ENCODE peak calls at places on chromosomes 1 and 21, in four cellular contexts. One of them, this sample, is unnamed.

GRCh38 chr1:182484067-182484466 is 34.1 kb downstream of the RGSL1 start:
- DNase-seq in K562: no peak
- DNase-seq in GM12891: no peak
- DNase-seq in endothelial cell of umbilical vein: no peak
- DNase-seq in this sample: no peak

GRCh38 chr1:184407816-184408510 is 21.1 kb downstream of the C1orf21 start:
- DNase-seq in endothelial cell of umbilical vein: no peak
- DNase-seq in K562: no peak
- DNase-seq in GM12891: no peak
- DNase-seq in this sample: no peak

GRCh38 chr1:31745071-31745897 is 18.9 kb downstream of the ADGRB2 start:
- DNase-seq in K562: peak
- DNase-seq in endothelial cell of umbilical vein: peak
- DNase-seq in GM12891: peak
- DNase-seq in this sample: peak

GRCh38 chr1:69861641-69862040 is 293.9 kb downstream of the LRRC7 start:
- DNase-seq in K562: no peak
- DNase-seq in endothelial cell of umbilical vein: no peak
- DNase-seq in GM12891: no peak
- DNase-seq in this sample: no peak

GRCh38 chr1:29380532-29380931 is 144.2 kb downstream of the PTPRU start:
- DNase-seq in GM12891: no peak
- DNase-seq in endothelial cell of umbilical vein: no peak
- DNase-seq in K562: no peak
- DNase-seq in this sample: no peak

GRCh38 chr1:27137544-27138075 is 17.3 kb downstream of the SLC9A1 start:
- DNase-seq in GM12891: no peak
- DNase-seq in endothelial cell of umbilical vein: no peak
- DNase-seq in K562: peak
- DNase-seq in this sample: peak

GRCh38 chr1:42801832-42802483 is 15.0 kb upstream of the ERMAP start:
- DNase-seq in GM12891: no peak
- DNase-seq in K562: no peak
- DNase-seq in endothelial cell of umbilical vein: no peak
- DNase-seq in this sample: no peak

GRCh38 chr1:87898401-87898800 is 569.7 kb downstream of the LMO4 start:
- DNase-seq in endothelial cell of umbilical vein: no peak
- DNase-seq in GM12891: no peak
- DNase-seq in K562: no peak
- DNase-seq in this sample: no peak

GRCh38 chr1:111857251-111857651 is 101.5 kb downstream of the DDX20 start:
- DNase-seq in endothelial cell of umbilical vein: no peak
- DNase-seq in K562: no peak
- DNase-seq in GM12891: no peak
- DNase-seq in this sample: peak

GRCh38 chr1:65079941-65080340 is 68.1 kb upstream of the AK4 start:
- DNase-seq in K562: no peak
- DNase-seq in GM12891: no peak
- DNase-seq in endothelial cell of umbilical vein: no peak
- DNase-seq in this sample: no peak

GRCh38 chr1:59481915-59482505 is 185.1 kb downstream of the FGGY start:
- DNase-seq in K562: no peak
- DNase-seq in endothelial cell of umbilical vein: no peak
- DNase-seq in GM12891: no peak
- DNase-seq in this sample: no peak

GRCh38 chr1:13702425-13703127 is 2.6 kb downstream of the PRDM2 start:
- DNase-seq in K562: no peak
- DNase-seq in GM12891: no peak
- DNase-seq in endothelial cell of umbilical vein: no peak
- DNase-seq in this sample: no peak

GRCh38 chr1:195495720-195496635 is 1112.3 kb downstream of the KCNT2 start:
- DNase-seq in K562: no peak
- DNase-seq in endothelial cell of umbilical vein: no peak
- DNase-seq in GM12891: no peak
- DNase-seq in this sample: no peak

GRCh38 chr1:153538315-153538821 is 2.4 kb downstream of the S100A5 start:
- DNase-seq in GM12891: no peak
- DNase-seq in endothelial cell of umbilical vein: no peak
- DNase-seq in K562: peak
- DNase-seq in this sample: no peak

GRCh38 chr1:44316231-44316759 is 38.8 kb downstream of the ERI3 start:
- DNase-seq in GM12891: no peak
- DNase-seq in K562: peak
- DNase-seq in endothelial cell of umbilical vein: peak
- DNase-seq in this sample: no peak

GRCh38 chr1:6603424-6603850 is 768 bp upstream of the KLHL21 start:
- DNase-seq in endothelial cell of umbilical vein: peak
- DNase-seq in K562: peak
- DNase-seq in GM12891: no peak
- DNase-seq in this sample: peak

GRCh38 chr1:192925609-192926008 is 116.8 kb downstream of the RGS2 start:
- DNase-seq in endothelial cell of umbilical vein: no peak
- DNase-seq in GM12891: no peak
- DNase-seq in K562: no peak
- DNase-seq in this sample: no peak

GRCh38 chr1:94514095-94514727 is 27.3 kb downstream of the F3 start:
- DNase-seq in endothelial cell of umbilical vein: peak
- DNase-seq in GM12891: no peak
- DNase-seq in K562: peak
- DNase-seq in this sample: no peak

GRCh38 chr1:221371671-221372070 is 370.2 kb downstream of the DUSP10 start:
- DNase-seq in endothelial cell of umbilical vein: no peak
- DNase-seq in GM12891: no peak
- DNase-seq in K562: no peak
- DNase-seq in this sample: no peak

GRCh38 chr1:147654511-147654910 is 15.8 kb downstream of the ACP6 start:
- DNase-seq in GM12891: no peak
- DNase-seq in K562: no peak
- DNase-seq in endothelial cell of umbilical vein: no peak
- DNase-seq in this sample: no peak

GRCh38 chr21:31988492-31989285 is 115.9 kb downstream of the HUNK start:
- DNase-seq in K562: no peak
- DNase-seq in endothelial cell of umbilical vein: no peak
- DNase-seq in GM12891: no peak
- DNase-seq in this sample: no peak

GRCh38 chr1:67997746-67998145 is 52.7 kb downstream of the DIRAS3 start:
- DNase-seq in GM12891: no peak
- DNase-seq in endothelial cell of umbilical vein: no peak
- DNase-seq in K562: no peak
- DNase-seq in this sample: no peak

GRCh38 chr1:160466966-160467365 is 56.1 kb downstream of the SLAMF6 start:
- DNase-seq in K562: no peak
- DNase-seq in endothelial cell of umbilical vein: no peak
- DNase-seq in GM12891: no peak
- DNase-seq in this sample: no peak

GRCh38 chr1:109040627-109041613 is 982 bp downstream of the WDR47 start:
- DNase-seq in endothelial cell of umbilical vein: peak
- DNase-seq in K562: peak
- DNase-seq in GM12891: peak
- DNase-seq in this sample: peak

GRCh38 chr1:243471026-243471685 is 215.3 kb downstream of the SDCCAG8 start:
- DNase-seq in GM12891: no peak
- DNase-seq in K562: no peak
- DNase-seq in endothelial cell of umbilical vein: no peak
- DNase-seq in this sample: peak

GRCh38 chr1:65431111-65431705 is 10.7 kb downstream of the LEPR start:
- DNase-seq in GM12891: no peak
- DNase-seq in K562: peak
- DNase-seq in endothelial cell of umbilical vein: peak
- DNase-seq in this sample: no peak

GRCh38 chr21:46437511-46437910 is 21.2 kb upstream of the DIP2A start:
- DNase-seq in K562: no peak
- DNase-seq in GM12891: no peak
- DNase-seq in endothelial cell of umbilical vein: no peak
- DNase-seq in this sample: no peak

GRCh38 chr21:34969431-34970036 is 79.6 kb downstream of the RUNX1 start:
- DNase-seq in GM12891: no peak
- DNase-seq in endothelial cell of umbilical vein: no peak
- DNase-seq in K562: no peak
- DNase-seq in this sample: no peak

DNA sequence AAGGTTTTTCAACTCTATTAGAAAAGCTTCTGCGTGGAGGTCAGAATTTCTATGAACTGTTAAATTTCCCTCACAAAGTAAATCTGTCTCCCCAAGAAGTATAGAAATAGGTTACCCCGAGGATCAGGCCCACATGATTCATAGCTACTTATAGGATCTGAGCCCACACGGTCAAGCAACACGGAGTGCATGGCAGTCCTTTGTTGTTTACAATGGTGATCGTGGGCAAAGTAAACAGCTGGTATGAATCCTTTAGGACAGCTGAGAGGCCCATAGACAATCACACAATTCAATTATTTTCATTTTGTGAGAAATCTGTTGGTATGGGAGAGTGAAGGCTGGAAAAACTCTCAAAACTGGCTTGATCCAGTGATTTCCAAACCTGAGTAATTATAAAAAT is 58.9 kb upstream of the RCOR3 start:
- DNase-seq in endothelial cell of umbilical vein: no peak
- DNase-seq in GM12891: no peak
- DNase-seq in K562: no peak
- DNase-seq in this sample: no peak
- TF ChIP-seq POLR2AphosphoS5 in endothelial cell of umbilical vein: no peak
- TF ChIP-seq POLR2AphosphoS5 in GM12891: no peak
- TF ChIP-seq POLR2AphosphoS5 in K562: no peak
- TF ChIP-seq POLR2AphosphoS5 in this sample: no peak

GRCh38 chr1:207049054-207049453 is 2.0 kb downstream of the YOD1 start:
- DNase-seq in endothelial cell of umbilical vein: no peak
- DNase-seq in K562: no peak
- DNase-seq in GM12891: no peak
- DNase-seq in this sample: no peak

GRCh38 chr1:207050768-207051614 is at the start of gene YOD1:
- DNase-seq in K562: peak
- DNase-seq in endothelial cell of umbilical vein: peak
- DNase-seq in GM12891: peak
- DNase-seq in this sample: peak

GRCh38 chr1:207049514-207049913 is 1.5 kb downstream of the YOD1 start:
- DNase-seq in GM12891: no peak
- DNase-seq in endothelial cell of umbilical vein: no peak
- DNase-seq in K562: peak
- DNase-seq in this sample: no peak

GRCh38 chr1:207050428-207050767 is 610 bp downstream of the YOD1 start:
- DNase-seq in endothelial cell of umbilical vein: no peak
- DNase-seq in GM12891: no peak
- DNase-seq in K562: peak
- DNase-seq in this sample: no peak

DNA sequence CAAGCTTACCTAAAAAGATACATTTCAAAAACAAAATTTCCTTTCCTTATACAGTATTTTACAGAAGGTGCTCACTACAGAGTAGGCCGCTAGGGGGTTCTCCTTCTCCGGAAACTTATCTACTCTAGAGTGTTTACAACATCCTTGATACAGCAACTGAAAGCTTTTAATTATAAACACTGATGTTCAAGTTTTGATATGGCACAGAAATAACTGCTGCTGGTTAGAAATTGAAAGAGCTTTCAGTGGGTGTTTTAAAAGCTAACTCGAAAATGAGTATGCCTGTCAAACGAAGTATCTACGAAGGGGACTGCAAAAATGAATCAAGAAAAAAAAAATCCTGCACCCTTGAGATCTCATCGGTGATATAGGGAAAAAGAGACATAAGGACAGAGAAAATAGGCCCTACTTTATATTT is 1.0 kb downstream of the YOD1 start:
- DNase-seq in K562: peak
- DNase-seq in endothelial cell of umbilical vein: peak
- DNase-seq in GM12891: peak
- DNase-seq in this sample: no peak
- TF ChIP-seq POLR2AphosphoS5 in K562: no peak
- TF ChIP-seq POLR2AphosphoS5 in endothelial cell of umbilical vein: no peak
- TF ChIP-seq POLR2AphosphoS5 in GM12891: no peak
- TF ChIP-seq POLR2AphosphoS5 in this sample: no peak

DNA sequence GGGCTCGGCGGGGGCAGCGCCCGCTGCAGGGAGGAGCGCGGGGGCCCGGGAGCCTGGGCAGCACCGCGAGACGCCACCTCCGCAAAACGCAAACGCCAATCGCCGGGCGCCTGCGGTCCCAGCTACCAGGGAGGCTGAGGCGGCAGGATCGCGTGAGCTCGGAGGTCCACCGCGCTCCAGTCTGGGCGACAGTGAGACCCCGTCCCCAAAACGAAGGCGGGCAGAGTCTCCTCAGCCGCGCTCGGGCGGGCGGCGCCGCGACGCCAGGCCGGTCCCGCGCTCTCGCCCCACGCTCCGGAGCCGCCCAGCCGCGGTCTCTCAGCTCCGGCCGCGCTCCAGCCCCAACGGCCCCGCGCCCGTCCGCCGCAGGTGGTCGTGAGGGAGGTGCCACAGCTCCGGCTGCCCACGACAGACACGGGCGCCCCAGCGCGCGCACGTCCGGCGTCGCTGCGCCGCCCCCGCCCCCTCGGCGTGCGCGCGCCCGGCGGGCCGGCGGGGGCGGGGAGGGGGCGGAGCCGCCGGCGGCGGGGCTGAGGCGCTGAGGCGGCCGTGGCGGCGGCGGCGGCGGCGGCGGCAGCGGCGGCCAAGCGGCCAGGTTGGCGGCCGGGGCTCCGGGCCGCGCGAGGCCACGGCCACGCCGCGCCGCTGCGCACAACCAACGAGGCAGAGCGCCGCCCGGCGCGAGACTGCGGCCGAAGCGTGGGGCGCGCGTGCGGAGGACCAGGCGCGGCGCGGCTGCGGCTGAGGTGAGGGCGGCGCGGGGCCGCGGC is at the start of gene ADARB1:
- DNase-seq in K562: peak
- DNase-seq in endothelial cell of umbilical vein: peak
- DNase-seq in GM12891: peak
- DNase-seq in this sample: peak
- TF ChIP-seq POLR2AphosphoS5 in K562: peak
- TF ChIP-seq POLR2AphosphoS5 in endothelial cell of umbilical vein: peak
- TF ChIP-seq POLR2AphosphoS5 in GM12891: no peak
- TF ChIP-seq POLR2AphosphoS5 in this sample: peak

DNA sequence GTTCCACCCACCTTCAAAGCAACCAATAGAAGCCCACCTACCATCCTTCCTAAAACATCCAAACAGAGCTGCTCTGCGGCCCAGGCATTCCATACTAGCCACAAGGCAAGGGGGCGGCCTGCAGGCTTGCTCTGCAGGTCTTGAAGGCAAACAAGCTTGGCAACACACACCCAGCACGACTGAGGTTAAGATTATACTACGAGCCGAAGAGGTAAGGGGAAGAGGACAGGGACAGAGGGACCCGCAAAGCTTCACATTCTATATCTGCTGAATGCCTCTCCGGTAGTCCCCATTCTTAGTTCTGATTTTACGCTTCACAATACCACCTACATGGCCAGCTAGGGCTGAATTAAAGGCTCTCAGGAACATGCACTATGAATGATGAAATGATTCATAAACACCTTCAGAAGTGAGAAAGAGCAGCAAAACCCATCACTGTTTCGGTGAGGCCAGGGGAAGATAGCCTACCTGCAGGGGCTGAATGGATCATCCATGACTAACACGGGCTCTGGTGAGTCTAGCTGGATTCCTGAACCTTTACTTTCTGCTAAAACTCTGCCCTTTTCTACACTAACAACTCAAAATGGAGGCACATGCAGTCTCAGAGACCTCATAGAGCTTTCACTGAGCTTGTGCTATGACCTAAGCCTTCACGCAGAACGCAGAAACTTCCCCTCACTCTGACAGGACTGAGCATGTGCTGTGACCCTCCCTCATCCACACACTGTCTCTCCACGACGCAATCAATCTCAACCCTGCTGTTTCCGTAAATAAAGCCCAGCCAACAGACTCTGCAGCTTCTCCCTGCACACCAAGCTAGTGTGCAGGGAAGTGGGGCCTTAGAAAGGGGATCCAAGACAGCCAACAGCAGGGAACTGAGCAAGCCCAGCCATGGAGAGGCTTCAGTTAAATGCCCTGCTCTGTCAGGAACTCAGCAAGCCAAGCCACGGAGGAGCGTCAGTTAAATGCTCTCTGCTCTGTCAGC is 207.7 kb downstream of the SLC45A1 start:
- DNase-seq in endothelial cell of umbilical vein: peak
- DNase-seq in GM12891: no peak
- DNase-seq in K562: peak
- DNase-seq in this sample: peak
- TF ChIP-seq POLR2AphosphoS5 in endothelial cell of umbilical vein: no peak
- TF ChIP-seq POLR2AphosphoS5 in GM12891: no peak
- TF ChIP-seq POLR2AphosphoS5 in K562: peak
- TF ChIP-seq POLR2AphosphoS5 in this sample: peak